ENCODE peak calls at places on chromosomes 4 and X, in six cellular contexts. One of them, this sample, is unnamed.

GRCh38 chrX:47169726-47170515 is 23.7 kb upstream of the UBA1 start:
- DNase-seq in mesenchymal stem cell: no peak
- DNase-seq in trophoblast cell: peak
- DNase-seq in neuronal stem cell: no peak
- DNase-seq in IMR-90: peak
- DNase-seq in H1: no peak
- DNase-seq in this sample: peak

GRCh38 chr4:68912807-68913206 is 38.8 kb downstream of the UGT2A3 start:
- DNase-seq in trophoblast cell: no peak
- DNase-seq in IMR-90: no peak
- DNase-seq in neuronal stem cell: no peak
- DNase-seq in mesenchymal stem cell: no peak
- DNase-seq in H1: no peak
- DNase-seq in this sample: no peak

GRCh38 chr4:41095973-41096372 is 118.4 kb downstream of the APBB2 start:
- DNase-seq in mesenchymal stem cell: peak
- DNase-seq in neuronal stem cell: no peak
- DNase-seq in trophoblast cell: peak
- DNase-seq in H1: no peak
- DNase-seq in IMR-90: peak
- DNase-seq in this sample: no peak

GRCh38 chr4:71453516-71453915 is 114.7 kb downstream of the SLC4A4 start:
- DNase-seq in H1: no peak
- DNase-seq in mesenchymal stem cell: no peak
- DNase-seq in trophoblast cell: no peak
- DNase-seq in neuronal stem cell: no peak
- DNase-seq in IMR-90: no peak
- DNase-seq in this sample: no peak

GRCh38 chr4:38279650-38280322 is 319.6 kb downstream of the PTTG2 start:
- DNase-seq in H1: no peak
- DNase-seq in IMR-90: no peak
- DNase-seq in mesenchymal stem cell: no peak
- DNase-seq in trophoblast cell: no peak
- DNase-seq in neuronal stem cell: no peak
- DNase-seq in this sample: no peak

GRCh38 chrX:119745283-119745848 is 13.0 kb upstream of the SOWAHD start:
- DNase-seq in IMR-90: no peak
- DNase-seq in H1: no peak
- DNase-seq in mesenchymal stem cell: no peak
- DNase-seq in neuronal stem cell: no peak
- DNase-seq in trophoblast cell: no peak
- DNase-seq in this sample: no peak

GRCh38 chrX:136907626-136908025 is 27.1 kb upstream of the RBMX start:
- DNase-seq in IMR-90: no peak
- DNase-seq in neuronal stem cell: no peak
- DNase-seq in H1: no peak
- DNase-seq in trophoblast cell: no peak
- DNase-seq in mesenchymal stem cell: no peak
- DNase-seq in this sample: no peak

GRCh38 chrX:48700951-48701653 is 4.6 kb downstream of the SUV39H1 start:
- DNase-seq in neuronal stem cell: no peak
- DNase-seq in H1: no peak
- DNase-seq in IMR-90: peak
- DNase-seq in trophoblast cell: peak
- DNase-seq in mesenchymal stem cell: no peak
- DNase-seq in this sample: no peak

GRCh38 chr4:57119054-57119651 is 9.0 kb upstream of the IGFBP7 start:
- DNase-seq in H1: no peak
- DNase-seq in IMR-90: peak
- DNase-seq in trophoblast cell: peak
- DNase-seq in neuronal stem cell: no peak
- DNase-seq in mesenchymal stem cell: peak
- DNase-seq in this sample: no peak

GRCh38 chrX:51894697-51895336 is 1.4 kb downstream of the MAGED1 start:
- DNase-seq in H1: no peak
- DNase-seq in trophoblast cell: no peak
- DNase-seq in IMR-90: peak
- DNase-seq in neuronal stem cell: no peak
- DNase-seq in mesenchymal stem cell: peak
- DNase-seq in this sample: no peak

GRCh38 chr4:142168181-142168580 is 531.8 kb downstream of the IL15 start:
- DNase-seq in neuronal stem cell: no peak
- DNase-seq in H1: no peak
- DNase-seq in trophoblast cell: no peak
- DNase-seq in mesenchymal stem cell: no peak
- DNase-seq in IMR-90: no peak
- DNase-seq in this sample: no peak

GRCh38 chr4:79197275-79198009 is 128.4 kb downstream of the NAA11 start:
- DNase-seq in trophoblast cell: no peak
- DNase-seq in IMR-90: no peak
- DNase-seq in H1: no peak
- DNase-seq in neuronal stem cell: no peak
- DNase-seq in mesenchymal stem cell: no peak
- DNase-seq in this sample: no peak

GRCh38 chrX:6465731-6466130 is 69.2 kb downstream of the VCX3A start:
- DNase-seq in neuronal stem cell: no peak
- DNase-seq in H1: no peak
- DNase-seq in mesenchymal stem cell: no peak
- DNase-seq in IMR-90: no peak
- DNase-seq in trophoblast cell: no peak
- DNase-seq in this sample: no peak

GRCh38 chr4:100149190-100149589 is 41.1 kb downstream of the DDIT4L start:
- DNase-seq in IMR-90: no peak
- DNase-seq in neuronal stem cell: no peak
- DNase-seq in trophoblast cell: no peak
- DNase-seq in H1: no peak
- DNase-seq in mesenchymal stem cell: no peak
- DNase-seq in this sample: no peak

GRCh38 chrX:11481035-11481434 is 184.7 kb downstream of the ARHGAP6 start:
- DNase-seq in IMR-90: peak
- DNase-seq in neuronal stem cell: no peak
- DNase-seq in mesenchymal stem cell: no peak
- DNase-seq in trophoblast cell: no peak
- DNase-seq in H1: no peak
- DNase-seq in this sample: no peak

GRCh38 chr4:25406081-25406692 is 29.1 kb downstream of the ANAPC4 start:
- DNase-seq in IMR-90: peak
- DNase-seq in neuronal stem cell: no peak
- DNase-seq in mesenchymal stem cell: no peak
- DNase-seq in trophoblast cell: no peak
- DNase-seq in H1: no peak
- DNase-seq in this sample: no peak

GRCh38 chr4:15077969-15078368 is 75.7 kb downstream of the CPEB2 start:
- DNase-seq in IMR-90: peak
- DNase-seq in mesenchymal stem cell: peak
- DNase-seq in trophoblast cell: no peak
- DNase-seq in H1: no peak
- DNase-seq in neuronal stem cell: no peak
- DNase-seq in this sample: no peak

GRCh38 chr4:41887821-41888699 is 47.2 kb upstream of the TMEM33 start:
- DNase-seq in trophoblast cell: peak
- DNase-seq in H1: no peak
- DNase-seq in mesenchymal stem cell: peak
- DNase-seq in IMR-90: peak
- DNase-seq in neuronal stem cell: no peak
- DNase-seq in this sample: no peak

GRCh38 chrX:147962476-147962875 is 18.7 kb upstream of the FMR1NB start:
- DNase-seq in H1: no peak
- DNase-seq in neuronal stem cell: no peak
- DNase-seq in mesenchymal stem cell: no peak
- DNase-seq in trophoblast cell: no peak
- DNase-seq in IMR-90: no peak
- DNase-seq in this sample: no peak

GRCh38 chrX:68820476-68821110 is 8.2 kb upstream of the EFNB1 start:
- DNase-seq in mesenchymal stem cell: no peak
- DNase-seq in neuronal stem cell: no peak
- DNase-seq in H1: no peak
- DNase-seq in IMR-90: no peak
- DNase-seq in trophoblast cell: no peak
- DNase-seq in this sample: no peak

GRCh38 chrX:50613846-50614245 is 143.2 kb upstream of the DGKK start:
- DNase-seq in trophoblast cell: no peak
- DNase-seq in neuronal stem cell: no peak
- DNase-seq in mesenchymal stem cell: no peak
- DNase-seq in H1: no peak
- DNase-seq in IMR-90: peak
- DNase-seq in this sample: no peak

GRCh38 chr4:27666943-27667342 is 806.3 kb downstream of the STIM2 start:
- DNase-seq in IMR-90: no peak
- DNase-seq in trophoblast cell: no peak
- DNase-seq in H1: no peak
- DNase-seq in neuronal stem cell: no peak
- DNase-seq in mesenchymal stem cell: peak
- DNase-seq in this sample: peak

GRCh38 chr4:93730251-93730650 is 98.3 kb upstream of the ATOH1 start:
- DNase-seq in trophoblast cell: no peak
- DNase-seq in neuronal stem cell: no peak
- DNase-seq in mesenchymal stem cell: no peak
- DNase-seq in IMR-90: no peak
- DNase-seq in H1: no peak
- DNase-seq in this sample: no peak

DNA sequence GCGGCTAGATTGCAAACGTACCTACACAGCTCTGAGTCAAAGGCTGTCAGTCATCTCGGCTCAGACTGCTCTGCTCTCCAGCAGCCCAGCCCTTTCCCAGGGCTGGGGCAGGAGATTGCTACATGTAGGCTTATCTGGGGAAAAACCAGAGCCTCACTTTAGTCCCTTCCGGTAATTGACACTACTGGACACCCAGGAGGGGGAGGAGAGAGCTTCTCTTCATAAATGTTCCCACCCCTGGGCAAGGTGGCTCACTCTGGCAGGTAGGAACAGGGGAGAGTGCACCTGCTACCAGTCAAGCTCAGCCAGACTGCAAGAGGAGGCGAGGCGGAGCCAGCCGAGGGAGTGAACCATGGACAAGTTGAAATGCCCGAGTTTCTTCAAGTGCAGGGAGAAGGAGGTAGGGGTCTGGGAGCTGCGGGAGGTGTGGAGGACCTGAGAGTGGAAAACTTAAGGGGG is at the start of gene SLC6A14:
- DNase-seq in trophoblast cell: no peak
- DNase-seq in H1: no peak
- DNase-seq in IMR-90: no peak
- DNase-seq in mesenchymal stem cell: no peak
- DNase-seq in neuronal stem cell: no peak
- DNase-seq in this sample: peak
- H4K91ac ChIP-seq in trophoblast cell: no peak
- H4K91ac ChIP-seq in H1: no peak
- H4K91ac ChIP-seq in IMR-90: no peak
- H4K91ac ChIP-seq in mesenchymal stem cell: no peak
- H4K91ac ChIP-seq in neuronal stem cell: no peak
- H4K91ac ChIP-seq in this sample: no peak

DNA sequence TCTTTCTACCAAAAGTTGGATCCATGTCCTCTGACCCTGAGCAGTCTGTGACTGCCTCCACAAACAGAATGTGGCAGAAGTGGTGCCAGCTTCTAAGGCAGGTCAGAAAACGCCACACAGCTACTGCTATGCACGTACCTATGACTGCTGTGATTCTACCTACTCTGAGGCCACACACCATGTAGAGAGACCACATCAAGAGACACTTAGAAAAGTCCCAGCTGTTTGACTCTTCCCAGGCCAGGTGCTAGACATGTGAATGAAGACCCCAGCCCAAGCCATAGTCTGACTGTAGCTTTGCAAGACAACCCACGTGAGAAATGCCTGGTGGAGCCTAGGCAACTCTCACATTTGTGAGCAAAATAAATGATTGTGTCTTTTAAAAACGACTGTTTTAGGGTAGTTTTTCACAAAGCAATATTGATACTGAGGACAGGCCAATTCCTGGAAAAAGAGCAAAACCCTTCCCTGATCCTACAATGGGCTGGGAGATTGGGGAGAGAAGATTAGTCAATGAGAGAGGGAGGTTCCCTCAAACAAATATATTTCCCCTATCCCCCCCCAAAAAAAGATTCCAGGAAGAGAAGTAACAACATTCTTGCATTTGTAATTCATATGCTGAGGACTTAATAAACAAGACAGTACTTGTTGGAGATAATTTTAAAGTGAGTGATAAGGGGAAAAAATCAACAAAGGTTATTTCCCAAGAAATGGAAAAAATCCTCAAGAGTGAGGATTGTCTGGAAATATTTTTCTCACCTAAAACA is 33.3 kb downstream of the FRYL start:
- DNase-seq in IMR-90: no peak
- DNase-seq in H1: no peak
- DNase-seq in mesenchymal stem cell: no peak
- DNase-seq in trophoblast cell: peak
- DNase-seq in neuronal stem cell: no peak
- DNase-seq in this sample: no peak
- H3K18ac ChIP-seq in IMR-90: no peak
- H3K18ac ChIP-seq in H1: no peak
- H3K18ac ChIP-seq in mesenchymal stem cell: no peak
- H3K18ac ChIP-seq in trophoblast cell: peak
- H3K18ac ChIP-seq in neuronal stem cell: no peak
- H3K18ac ChIP-seq in this sample: no peak

GRCh38 chrX:70498129-70498528 is 53.5 kb downstream of the DLG3 start:
- DNase-seq in neuronal stem cell: no peak
- DNase-seq in mesenchymal stem cell: no peak
- DNase-seq in IMR-90: no peak
- DNase-seq in H1: no peak
- DNase-seq in trophoblast cell: no peak
- DNase-seq in this sample: no peak
- H3K14ac ChIP-seq in neuronal stem cell: no peak
- H3K14ac ChIP-seq in mesenchymal stem cell: no peak
- H3K14ac ChIP-seq in IMR-90: no peak
- H3K14ac ChIP-seq in H1: no peak
- H3K14ac ChIP-seq in trophoblast cell: no peak
- H3K14ac ChIP-seq in this sample: no peak

DNA sequence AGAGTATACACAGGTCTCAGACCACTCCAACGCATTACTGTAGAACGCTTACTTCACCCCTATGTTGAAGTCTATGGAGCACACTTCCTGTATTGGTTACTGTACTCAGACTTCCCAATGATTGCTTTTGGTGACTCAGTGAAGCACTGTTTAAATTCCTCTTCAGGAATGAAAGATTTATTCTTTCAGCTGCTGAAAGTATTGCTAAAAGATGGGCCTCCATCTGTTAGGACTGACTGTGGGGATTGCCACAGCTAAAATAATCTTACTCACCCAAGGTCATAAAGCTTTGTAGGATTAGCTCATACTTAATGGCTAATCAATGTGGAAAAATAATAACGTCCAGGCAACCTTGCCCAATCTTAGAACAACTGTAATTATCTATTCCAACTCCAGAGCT is 281.8 kb upstream of the HS3ST1 start:
- DNase-seq in H1: no peak
- DNase-seq in neuronal stem cell: no peak
- DNase-seq in trophoblast cell: no peak
- DNase-seq in IMR-90: peak
- DNase-seq in mesenchymal stem cell: peak
- DNase-seq in this sample: no peak
- H4K91ac ChIP-seq in H1: no peak
- H4K91ac ChIP-seq in neuronal stem cell: no peak
- H4K91ac ChIP-seq in trophoblast cell: no peak
- H4K91ac ChIP-seq in IMR-90: no peak
- H4K91ac ChIP-seq in mesenchymal stem cell: no peak
- H4K91ac ChIP-seq in this sample: no peak